ENCODE peak calls at places on chromosomes 1 and 21, in eight cellular contexts. One of them, this sample, is unnamed.

GRCh38 chr1:54582566-54583306 is 34.7 kb downstream of the ACOT11 start:
- DNase-seq in neural progenitor cell: peak
- DNase-seq in psoas muscle: no peak
- DNase-seq in mesenchymal stem cell: no peak
- DNase-seq in uterus: no peak
- DNase-seq in SJSA1: no peak
- DNase-seq in fibroblast of lung: no peak
- DNase-seq in mesendoderm: peak
- DNase-seq in this sample: no peak

GRCh38 chr1:206754011-206754410 is 16.6 kb upstream of the IL19 start:
- DNase-seq in neural progenitor cell: no peak
- DNase-seq in psoas muscle: no peak
- DNase-seq in mesenchymal stem cell: no peak
- DNase-seq in uterus: no peak
- DNase-seq in SJSA1: no peak
- DNase-seq in fibroblast of lung: no peak
- DNase-seq in mesendoderm: no peak
- DNase-seq in this sample: no peak

GRCh38 chr1:52601976-52602327 is 219 bp upstream of the GPX7 start:
- DNase-seq in neural progenitor cell: no peak
- DNase-seq in psoas muscle: no peak
- DNase-seq in mesenchymal stem cell: no peak
- DNase-seq in uterus: peak
- DNase-seq in SJSA1: no peak
- DNase-seq in fibroblast of lung: peak
- DNase-seq in mesendoderm: no peak
- DNase-seq in this sample: no peak

GRCh38 chr21:41562101-41563000 is 54.4 kb upstream of the TMPRSS2 start:
- DNase-seq in neural progenitor cell: no peak
- DNase-seq in psoas muscle: no peak
- DNase-seq in mesenchymal stem cell: no peak
- DNase-seq in uterus: no peak
- DNase-seq in SJSA1: peak
- DNase-seq in fibroblast of lung: no peak
- DNase-seq in mesendoderm: no peak
- DNase-seq in this sample: no peak

GRCh38 chr1:33599516-33600115 is 127.2 kb downstream of the ZSCAN20 start:
- DNase-seq in neural progenitor cell: no peak
- DNase-seq in psoas muscle: no peak
- DNase-seq in mesenchymal stem cell: no peak
- DNase-seq in uterus: no peak
- DNase-seq in SJSA1: no peak
- DNase-seq in fibroblast of lung: no peak
- DNase-seq in mesendoderm: no peak
- DNase-seq in this sample: no peak

GRCh38 chr21:44619886-44620285 is 7.0 kb upstream of the KRTAP10-9 start:
- DNase-seq in neural progenitor cell: no peak
- DNase-seq in psoas muscle: no peak
- DNase-seq in mesenchymal stem cell: no peak
- DNase-seq in uterus: no peak
- DNase-seq in SJSA1: no peak
- DNase-seq in fibroblast of lung: no peak
- DNase-seq in mesendoderm: no peak
- DNase-seq in this sample: no peak

GRCh38 chr1:17967623-17968022 is 140.0 kb upstream of the IGSF21 start:
- DNase-seq in neural progenitor cell: no peak
- DNase-seq in psoas muscle: no peak
- DNase-seq in mesenchymal stem cell: no peak
- DNase-seq in uterus: no peak
- DNase-seq in SJSA1: no peak
- DNase-seq in fibroblast of lung: no peak
- DNase-seq in mesendoderm: no peak
- DNase-seq in this sample: no peak

GRCh38 chr21:42674351-42674940 is 21.0 kb downstream of the PDE9A start:
- DNase-seq in neural progenitor cell: peak
- DNase-seq in psoas muscle: peak
- DNase-seq in mesenchymal stem cell: peak
- DNase-seq in uterus: peak
- DNase-seq in SJSA1: no peak
- DNase-seq in fibroblast of lung: peak
- DNase-seq in mesendoderm: peak
- DNase-seq in this sample: peak

GRCh38 chr1:205266584-205267305 is 39.0 kb downstream of the TMCC2 start:
- DNase-seq in neural progenitor cell: no peak
- DNase-seq in psoas muscle: no peak
- DNase-seq in mesenchymal stem cell: no peak
- DNase-seq in uterus: no peak
- DNase-seq in SJSA1: no peak
- DNase-seq in fibroblast of lung: no peak
- DNase-seq in mesendoderm: no peak
- DNase-seq in this sample: no peak

GRCh38 chr1:33219886-33220661 is 36.2 kb upstream of the ZNF362 start:
- DNase-seq in neural progenitor cell: no peak
- DNase-seq in psoas muscle: no peak
- DNase-seq in mesenchymal stem cell: peak
- DNase-seq in uterus: no peak
- DNase-seq in SJSA1: peak
- DNase-seq in fibroblast of lung: no peak
- DNase-seq in mesendoderm: peak
- DNase-seq in this sample: no peak

GRCh38 chr1:77834771-77835334 is 53.6 kb upstream of the NEXN start:
- DNase-seq in neural progenitor cell: no peak
- DNase-seq in psoas muscle: no peak
- DNase-seq in mesenchymal stem cell: peak
- DNase-seq in uterus: peak
- DNase-seq in SJSA1: no peak
- DNase-seq in fibroblast of lung: peak
- DNase-seq in mesendoderm: no peak
- DNase-seq in this sample: peak

GRCh38 chr1:161196521-161197451 is 2.1 kb downstream of the ADAMTS4 start:
- DNase-seq in neural progenitor cell: peak
- DNase-seq in psoas muscle: peak
- DNase-seq in mesenchymal stem cell: peak
- DNase-seq in uterus: peak
- DNase-seq in SJSA1: no peak
- DNase-seq in fibroblast of lung: peak
- DNase-seq in mesendoderm: no peak
- DNase-seq in this sample: peak

GRCh38 chr1:225911207-225912130 is 12.6 kb downstream of the PYCR2 start:
- DNase-seq in neural progenitor cell: peak
- DNase-seq in psoas muscle: peak
- DNase-seq in mesenchymal stem cell: peak
- DNase-seq in uterus: peak
- DNase-seq in SJSA1: peak
- DNase-seq in fibroblast of lung: peak
- DNase-seq in mesendoderm: peak
- DNase-seq in this sample: peak

GRCh38 chr1:169928438-169929209 is 34.9 kb upstream of the SCYL3 start:
- DNase-seq in neural progenitor cell: peak
- DNase-seq in psoas muscle: no peak
- DNase-seq in mesenchymal stem cell: peak
- DNase-seq in uterus: no peak
- DNase-seq in SJSA1: no peak
- DNase-seq in fibroblast of lung: peak
- DNase-seq in mesendoderm: peak
- DNase-seq in this sample: no peak

GRCh38 chr1:5245348-5245747 is 590.9 kb downstream of the AJAP1 start:
- DNase-seq in neural progenitor cell: no peak
- DNase-seq in psoas muscle: no peak
- DNase-seq in mesenchymal stem cell: no peak
- DNase-seq in uterus: no peak
- DNase-seq in SJSA1: no peak
- DNase-seq in fibroblast of lung: no peak
- DNase-seq in mesendoderm: no peak
- DNase-seq in this sample: no peak

GRCh38 chr1:116111196-116112021 is at the start of gene MAB21L3:
- DNase-seq in neural progenitor cell: no peak
- DNase-seq in psoas muscle: no peak
- DNase-seq in mesenchymal stem cell: no peak
- DNase-seq in uterus: no peak
- DNase-seq in SJSA1: no peak
- DNase-seq in fibroblast of lung: no peak
- DNase-seq in mesendoderm: no peak
- DNase-seq in this sample: no peak

DNA sequence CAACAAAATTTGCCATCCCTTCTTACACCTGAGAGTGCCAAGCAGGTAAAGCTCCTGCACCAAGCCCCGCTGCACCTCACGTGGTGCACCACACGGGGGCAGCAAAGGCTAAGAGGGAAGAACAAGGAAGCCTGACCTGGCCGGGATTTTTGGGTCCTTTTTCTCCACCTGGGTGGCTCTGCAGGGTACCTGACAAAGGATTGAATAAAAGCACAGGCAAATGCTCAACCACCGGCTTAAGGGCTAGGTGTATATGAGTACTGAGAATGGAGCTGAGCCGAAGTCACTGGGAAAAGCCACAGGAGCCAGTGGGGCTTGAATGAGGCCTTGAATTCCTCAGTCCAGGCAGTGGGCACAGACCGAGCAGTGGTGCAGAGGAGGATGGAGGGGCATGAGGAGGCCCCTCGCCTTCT is 36.4 kb downstream of the ZNF697 start:
- DNase-seq in neural progenitor cell: peak
- DNase-seq in psoas muscle: peak
- DNase-seq in mesenchymal stem cell: peak
- DNase-seq in uterus: peak
- DNase-seq in SJSA1: peak
- DNase-seq in fibroblast of lung: peak
- DNase-seq in mesendoderm: peak
- DNase-seq in this sample: peak
- H3K4me3 ChIP-seq in neural progenitor cell: no peak
- H3K4me3 ChIP-seq in psoas muscle: no peak
- H3K4me3 ChIP-seq in mesenchymal stem cell: no peak
- H3K4me3 ChIP-seq in uterus: no peak
- H3K4me3 ChIP-seq in SJSA1: no peak
- H3K4me3 ChIP-seq in fibroblast of lung: no peak
- H3K4me3 ChIP-seq in mesendoderm: no peak
- H3K4me3 ChIP-seq in this sample: no peak

DNA sequence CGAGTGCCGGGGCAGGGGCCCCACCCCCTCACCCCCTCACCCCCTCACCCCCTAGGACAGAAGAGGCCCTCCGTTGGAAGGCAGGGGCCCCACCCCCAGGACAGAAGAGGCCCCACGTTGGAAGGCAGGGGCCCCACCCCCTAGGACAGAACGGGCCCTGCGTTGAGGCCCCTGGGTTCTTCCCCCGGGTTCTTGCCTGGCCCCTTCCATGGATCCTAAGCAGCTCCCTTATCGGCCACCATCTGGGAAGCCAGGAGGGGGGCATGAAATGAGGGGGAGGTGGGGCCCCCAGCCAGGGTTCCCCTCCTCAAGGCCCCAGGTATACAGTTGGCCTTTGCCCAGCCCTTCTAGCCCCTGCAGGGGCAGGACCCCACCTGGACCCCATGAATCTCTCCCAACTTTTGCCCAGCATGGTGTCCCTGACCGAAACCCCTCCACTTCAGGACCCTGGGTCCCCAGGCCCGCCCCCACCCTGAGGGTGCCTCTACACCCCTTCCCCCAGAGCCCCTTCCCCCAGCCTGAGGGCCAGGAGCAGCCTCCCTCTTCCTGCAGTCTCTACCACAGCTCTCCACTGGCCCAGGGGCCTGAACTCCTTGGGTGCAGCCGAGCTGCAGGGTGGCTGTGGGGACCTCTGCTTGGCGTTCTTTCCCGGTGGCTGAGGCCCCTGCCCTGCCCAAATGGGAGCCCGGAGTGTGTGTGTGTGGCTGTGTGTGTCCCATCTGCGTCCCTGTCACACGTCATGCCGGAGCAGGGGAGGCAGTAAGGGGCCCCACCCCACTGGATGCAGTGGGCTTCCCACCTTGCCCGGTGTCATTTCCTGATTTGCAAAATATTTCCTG is 4.3 kb upstream of the VWA1 start:
- DNase-seq in neural progenitor cell: no peak
- DNase-seq in psoas muscle: no peak
- DNase-seq in mesenchymal stem cell: no peak
- DNase-seq in uterus: no peak
- DNase-seq in SJSA1: no peak
- DNase-seq in fibroblast of lung: no peak
- DNase-seq in mesendoderm: peak
- DNase-seq in this sample: no peak
- H3K27ac ChIP-seq in neural progenitor cell: no peak
- H3K27ac ChIP-seq in psoas muscle: peak
- H3K27ac ChIP-seq in mesenchymal stem cell: peak
- H3K27ac ChIP-seq in uterus: peak
- H3K27ac ChIP-seq in SJSA1: no peak
- H3K27ac ChIP-seq in fibroblast of lung: no peak
- H3K27ac ChIP-seq in mesendoderm: peak
- H3K27ac ChIP-seq in this sample: peak

DNA sequence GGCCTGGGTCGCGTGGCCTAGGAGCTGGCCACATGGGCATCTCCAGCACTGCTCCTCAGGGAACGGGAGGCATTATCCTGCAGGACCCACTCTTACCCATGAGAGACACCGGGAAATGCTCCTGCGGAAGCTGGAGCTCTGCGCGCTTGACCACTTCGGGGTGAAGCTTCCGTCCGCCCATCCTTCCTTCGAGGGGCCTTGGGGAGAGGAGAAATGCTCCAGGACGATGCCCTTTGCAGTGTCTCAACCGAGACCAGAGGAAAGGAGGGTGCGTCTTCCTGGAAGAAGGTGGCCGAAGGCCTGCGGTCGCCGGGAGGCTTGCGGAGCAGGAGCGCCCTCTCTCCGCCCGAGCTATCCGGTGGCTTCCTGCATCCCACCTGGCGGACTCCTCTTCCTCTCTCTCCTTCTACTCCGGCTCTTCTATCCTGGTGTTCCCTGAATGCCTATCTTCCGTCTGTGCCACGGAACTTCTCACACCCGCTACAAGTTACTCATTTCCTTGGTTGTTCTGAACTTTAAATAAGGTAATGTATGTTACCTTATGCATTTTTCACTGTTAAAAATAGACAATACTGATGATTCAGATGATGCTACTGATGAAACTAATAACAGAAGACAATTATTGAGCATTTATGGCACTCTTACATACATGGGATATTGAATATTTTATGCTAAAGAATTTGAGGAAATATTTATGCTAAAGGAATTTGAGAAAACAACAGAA is 91.4 kb downstream of the PRKAB2 start:
- DNase-seq in neural progenitor cell: no peak
- DNase-seq in psoas muscle: no peak
- DNase-seq in mesenchymal stem cell: no peak
- DNase-seq in uterus: no peak
- DNase-seq in SJSA1: no peak
- DNase-seq in fibroblast of lung: no peak
- DNase-seq in mesendoderm: peak
- DNase-seq in this sample: no peak
- H3K4me3 ChIP-seq in neural progenitor cell: no peak
- H3K4me3 ChIP-seq in psoas muscle: no peak
- H3K4me3 ChIP-seq in mesenchymal stem cell: no peak
- H3K4me3 ChIP-seq in uterus: no peak
- H3K4me3 ChIP-seq in SJSA1: no peak
- H3K4me3 ChIP-seq in fibroblast of lung: no peak
- H3K4me3 ChIP-seq in mesendoderm: no peak
- H3K4me3 ChIP-seq in this sample: no peak

DNA sequence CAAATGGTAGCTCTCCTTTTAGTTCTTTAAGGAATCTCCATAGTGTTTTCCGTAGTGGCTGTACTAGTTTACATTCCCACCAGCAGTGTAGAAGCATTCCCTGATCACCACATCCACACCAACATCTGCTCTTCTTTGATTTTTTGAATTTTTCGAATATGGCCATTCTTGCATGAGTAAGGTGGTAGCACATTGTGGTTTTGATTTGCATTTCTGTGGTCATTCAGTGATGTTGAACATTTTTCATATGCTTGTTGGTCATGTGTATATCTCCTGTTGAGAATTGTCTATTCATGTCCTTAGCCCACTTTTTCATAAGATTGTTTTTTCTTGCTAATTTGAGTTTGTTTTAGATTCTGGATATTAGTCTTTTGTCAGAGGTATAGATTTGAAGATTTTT is 84.6 kb upstream of the B3GALT2 start:
- DNase-seq in neural progenitor cell: no peak
- DNase-seq in psoas muscle: no peak
- DNase-seq in mesenchymal stem cell: peak
- DNase-seq in uterus: no peak
- DNase-seq in SJSA1: no peak
- DNase-seq in fibroblast of lung: peak
- DNase-seq in mesendoderm: no peak
- DNase-seq in this sample: no peak
- H3K27ac ChIP-seq in neural progenitor cell: no peak
- H3K27ac ChIP-seq in psoas muscle: no peak
- H3K27ac ChIP-seq in mesenchymal stem cell: no peak
- H3K27ac ChIP-seq in uterus: no peak
- H3K27ac ChIP-seq in SJSA1: no peak
- H3K27ac ChIP-seq in fibroblast of lung: no peak
- H3K27ac ChIP-seq in mesendoderm: no peak
- H3K27ac ChIP-seq in this sample: no peak

This sample was measured in heart right ventricle.